ENCODE peak calls at places on chromosomes 7 and 10, in six cellular contexts. V, Y, I, W, Q and H are unnamed samples.

GRCh38 chr7:988426-988911 is 5.5 kb downstream of the CYP2W1 start:
- DNase-seq in Q (no peak), W (no peak), Y (no peak), I (no peak), V (peak; percentile 60), H (no peak)

GRCh38 chr10:18104223-18104872 is 35.9 kb upstream of the CACNB2 start:
- DNase-seq in Q (peak; percentile 24), Y (no peak), V (peak; percentile 55), W (peak; percentile 28), I (peak; percentile 63), H (peak; percentile 19)

GRCh38 chr7:152893801-152894294 is 134.3 kb downstream of the ACTR3B start:
- DNase-seq in W (no peak), I (no peak), V (no peak), Q (no peak), Y (no peak), H (no peak)

GRCh38 chr7:137681657-137682562 is 164.9 kb downstream of the DGKI start:
- DNase-seq in I (no peak), V (no peak), W (no peak), Y (no peak), Q (no peak), H (peak; percentile 45)

GRCh38 chr10:118873080-118873737 is 118.4 kb upstream of the CACUL1 start:
- DNase-seq in Q (no peak), V (no peak), Y (no peak), I (no peak), W (no peak), H (peak; percentile 34)

GRCh38 chr7:93414574-93414973 is 159.9 kb downstream of the CALCR start:
- DNase-seq in W (no peak), Y (no peak), Q (no peak), I (no peak), V (no peak), H (no peak)

GRCh38 chr10:78299861-78300453 is 266.3 kb downstream of the RPS24 start:
- DNase-seq in Q (no peak), Y (no peak), W (peak; percentile 2), V (no peak), I (no peak), H (no peak)

GRCh38 chr7:150988230-150989226 is 2.3 kb upstream of the NOS3 start:
- DNase-seq in Q (peak; percentile 72), V (peak; percentile 75), W (no peak), I (no peak), Y (no peak), H (peak; percentile 37)

GRCh38 chr7:130063036-130063435 is 7.3 kb upstream of the KLHDC10 start:
- DNase-seq in V (peak; percentile 53), Y (no peak), W (no peak), Q (no peak), I (peak; percentile 35), H (no peak)

GRCh38 chr10:68732651-68733050 is 11.6 kb downstream of the CCAR1 start:
- DNase-seq in Y (no peak), W (no peak), I (no peak), Q (no peak), V (no peak), H (no peak)

GRCh38 chr7:127396184-127396583 is 3.7 kb upstream of the ZNF800 start:
- DNase-seq in I (peak; percentile 16), W (no peak), Y (no peak), Q (no peak), V (no peak), H (no peak)

GRCh38 chr10:67553266-67553665 is 142.7 kb downstream of the CTNNA3 start:
- DNase-seq in W (no peak), V (no peak), Q (no peak), Y (no peak), I (no peak), H (no peak)

GRCh38 chr10:6786579-6787031 is 206.5 kb upstream of the PRKCQ start:
- DNase-seq in Y (no peak), Q (no peak), W (no peak), I (no peak), V (peak; percentile 53), H (peak; percentile 35)

GRCh38 chr10:78333362-78334143 is 299.9 kb downstream of the RPS24 start:
- DNase-seq in I (no peak), Y (no peak), W (no peak), Q (no peak), V (no peak), H (no peak)

GRCh38 chr7:6026011-6026819 is 5.0 kb upstream of the ANKRD61 start:
- DNase-seq in Y (peak; percentile 50), V (peak; percentile 51), I (peak; percentile 39), W (no peak), Q (peak; percentile 75), H (peak; percentile 63)

GRCh38 chr7:146235210-146235609 is 118.6 kb downstream of the CNTNAP2 start:
- DNase-seq in I (no peak), Q (no peak), V (no peak), Y (no peak), W (no peak), H (no peak)

GRCh38 chr10:69383485-69384089 is 33.1 kb downstream of the TACR2 start:
- DNase-seq in Q (peak; percentile 46), Y (no peak), I (no peak), V (no peak), W (no peak), H (no peak)

GRCh38 chr7:44914992-44915607 is 29.8 kb upstream of the PURB start:
- DNase-seq in W (no peak), V (no peak), Y (no peak), Q (no peak), I (no peak), H (no peak)

GRCh38 chr7:25427721-25428120 is 199.4 kb upstream of the NPVF start:
- DNase-seq in Q (no peak), V (no peak), I (no peak), Y (no peak), W (no peak), H (no peak)

GRCh38 chr7:15625456-15625855 is 61.0 kb downstream of the MEOX2 start:
- DNase-seq in W (no peak), I (no peak), Q (no peak), V (no peak), Y (no peak), H (no peak)

GRCh38 chr7:135731131-135731530 is 3.1 kb upstream of the SLC13A4 start:
- DNase-seq in Q (no peak), Y (no peak), I (no peak), W (no peak), V (no peak), H (no peak)

GRCh38 chr7:73329861-73330581 is 2.1 kb downstream of the FKBP6 start:
- DNase-seq in Y (no peak), I (no peak), Q (no peak), W (no peak), V (peak; percentile 35), H (no peak)

GRCh38 chr10:109929501-109930219 is 6.3 kb upstream of the XPNPEP1 start:
- DNase-seq in W (no peak), Y (no peak), Q (no peak), I (no peak), V (no peak), H (no peak)

GRCh38 chr7:2629740-2630681 is 1.8 kb upstream of the TTYH3 start:
- DNase-seq in I (peak; percentile 55), W (no peak), Q (no peak), V (peak; percentile 79), Y (no peak), H (no peak)

GRCh38 chr10:104349623-104350142 is 4.0 kb upstream of the CFAP58 start:
- DNase-seq in Q (no peak), I (no peak), V (peak; percentile 78), Y (no peak), W (no peak), H (peak; percentile 83)

DNA sequence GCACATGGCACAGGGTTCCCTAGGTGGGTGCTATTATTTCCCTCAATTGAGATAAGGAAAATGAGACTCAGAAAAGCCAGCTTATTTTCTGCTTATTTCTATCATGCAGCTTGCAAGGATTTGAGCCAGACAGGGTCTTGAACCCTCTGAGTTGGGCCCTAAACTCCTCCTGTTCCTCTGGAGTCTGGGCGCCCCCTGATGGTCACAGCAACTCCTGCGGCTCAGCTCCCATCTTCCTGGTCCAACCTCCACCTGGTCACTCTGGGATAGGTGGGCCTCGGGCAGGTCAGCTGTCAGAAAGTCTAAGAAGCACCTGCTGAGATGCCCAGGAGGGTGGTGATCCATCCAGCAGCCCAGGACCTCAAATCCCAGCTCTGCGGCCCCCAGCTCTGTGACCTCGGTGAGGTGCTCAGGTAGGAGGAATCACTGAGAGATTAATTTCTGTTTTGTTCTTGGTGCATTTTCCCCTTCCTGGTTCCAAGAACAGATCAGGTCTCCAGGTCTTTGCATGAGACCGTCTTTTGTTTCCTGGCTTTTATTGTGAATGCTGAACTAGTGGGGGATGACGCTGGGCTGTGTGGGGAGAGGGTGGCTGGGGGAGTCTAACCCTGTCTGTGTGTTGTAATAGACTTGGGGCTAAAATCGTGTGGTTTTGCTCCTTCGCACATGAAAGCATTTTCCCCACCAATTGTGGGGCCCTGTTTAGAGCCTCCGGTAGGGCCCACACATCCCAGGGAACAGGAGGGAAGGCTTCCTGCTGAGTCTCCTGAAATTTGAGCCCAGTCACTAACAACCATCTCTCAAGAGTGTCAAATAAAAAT is 32.8 kb downstream of the TMEM130 start:
- DNase-seq in W (peak; percentile 59), Y (no peak), Q (peak; percentile 19), V (peak; percentile 77), I (peak; percentile 31), H (peak; percentile 51)
- TF ChIP-seq CTCF in W (peak; percentile 93), Y (peak; percentile 18), Q (peak; percentile 72), V (peak; percentile 79), I (peak; percentile 20), H (peak; percentile 74)

GRCh38 chr10:112957589-112958202 is 7.6 kb downstream of the TCF7L2 start:
- DNase-seq in V (no peak), Q (no peak), I (no peak), W (no peak), Y (no peak), H (no peak)
- H3K27ac ChIP-seq in V (peak overlapping the region; percentile 97), Q (peak overlapping the region; percentile 74), I (no peak overlapping the region), W (peak overlapping the region; percentile 100), Y (no peak overlapping the region), H (no peak overlapping the region)

GRCh38 chr7:112789453-112789823 is 755 bp downstream of the TMEM168 start:
- DNase-seq in I (no peak), W (no peak), V (no peak), Y (no peak), Q (no peak), H (peak; percentile 13)

GRCh38 chr7:112788778-112789343 is 1.3 kb downstream of the TMEM168 start:
- DNase-seq in I (no peak), W (no peak), Q (no peak), V (no peak), Y (no peak), H (peak; percentile 20)

GRCh38 chr7:112791465-112792168 is 1.4 kb upstream of the TMEM168 start:
- DNase-seq in I (no peak), Y (no peak), W (no peak), Q (no peak), V (no peak), H (no peak)

GRCh38 chr7:112790651-112790973 is 419 bp upstream of the TMEM168 start:
- DNase-seq in Q (no peak), Y (no peak), I (no peak), W (no peak), V (no peak), H (no peak)

GRCh38 chr7:112789824-112790650 is at the start of gene TMEM168:
- DNase-seq in I (peak; percentile 73), Y (no peak), W (peak; percentile 75), V (peak; percentile 88), Q (peak; percentile 85), H (peak; percentile 82)
- TF ChIP-seq CTCF in I (no peak), Y (no peak), W (no peak), V (no peak), Q (no peak), H (no peak)

DNA sequence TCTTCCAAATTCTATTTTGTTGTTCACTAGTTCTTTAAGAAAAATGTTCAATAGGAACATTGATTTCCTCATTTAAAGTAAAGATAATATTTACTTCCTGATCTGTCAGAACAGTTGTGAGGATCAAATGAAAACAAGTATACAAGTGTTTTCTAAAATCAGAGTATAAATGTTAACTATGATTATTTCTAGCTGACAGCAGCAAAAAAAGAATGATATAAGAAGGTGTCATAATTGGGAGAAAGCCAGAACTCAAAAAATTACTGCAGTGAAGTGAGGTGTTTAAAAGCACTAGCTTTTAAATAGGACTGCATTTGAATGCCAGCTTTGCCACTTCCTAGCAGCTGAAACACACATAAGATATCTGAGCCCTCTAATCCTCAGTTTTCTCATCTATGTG is 283.3 kb downstream of the RNLS start:
- DNase-seq in V (no peak), I (no peak), Q (no peak), Y (no peak), W (no peak), H (no peak)
- H3K27ac ChIP-seq in V (no peak overlapping the region), I (no peak overlapping the region), Q (no peak overlapping the region), Y (no peak overlapping the region), W (no peak overlapping the region), H (no peak overlapping the region)